ENCODE peak calls at places on chromosomes 12 and 14, in seven cellular contexts. One of them, this sample, is unnamed.

GRCh38 chr12:58453306-58453705 is 467.0 kb downstream of the LRIG3 start:
- DNase-seq in NCI-H1092 treated with DMSO at 0.1 percent for 48 hours: no peak
- DNase-seq in H9: no peak
- DNase-seq in kidney tubule cell: no peak
- DNase-seq in A673: no peak
- DNase-seq in HT-29: no peak
- DNase-seq in left ventricle myocardium inferior: no peak
- DNase-seq in this sample: no peak

GRCh38 chr12:105229446-105229845 is 6.5 kb downstream of the APPL2 start:
- DNase-seq in NCI-H1092 treated with DMSO at 0.1 percent for 48 hours: no peak
- DNase-seq in H9: no peak
- DNase-seq in kidney tubule cell: no peak
- DNase-seq in A673: no peak
- DNase-seq in HT-29: no peak
- DNase-seq in left ventricle myocardium inferior: no peak
- DNase-seq in this sample: no peak

GRCh38 chr14:22791302-22791701 is 23.9 kb downstream of the SLC7A7 start:
- DNase-seq in NCI-H1092 treated with DMSO at 0.1 percent for 48 hours: no peak
- DNase-seq in H9: no peak
- DNase-seq in kidney tubule cell: peak
- DNase-seq in A673: no peak
- DNase-seq in HT-29: no peak
- DNase-seq in left ventricle myocardium inferior: no peak
- DNase-seq in this sample: no peak

GRCh38 chr12:62259311-62259992 is 752 bp upstream of the USP15 start:
- DNase-seq in NCI-H1092 treated with DMSO at 0.1 percent for 48 hours: peak
- DNase-seq in H9: no peak
- DNase-seq in kidney tubule cell: peak
- DNase-seq in A673: peak
- DNase-seq in HT-29: no peak
- DNase-seq in left ventricle myocardium inferior: no peak
- DNase-seq in this sample: no peak

GRCh38 chr12:128969480-128970055 is 116.3 kb downstream of the GLT1D1 start:
- DNase-seq in NCI-H1092 treated with DMSO at 0.1 percent for 48 hours: peak
- DNase-seq in H9: peak
- DNase-seq in kidney tubule cell: peak
- DNase-seq in A673: peak
- DNase-seq in HT-29: no peak
- DNase-seq in left ventricle myocardium inferior: no peak
- DNase-seq in this sample: no peak

GRCh38 chr12:122006186-122006926 is 15.3 kb upstream of the BCL7A start:
- DNase-seq in NCI-H1092 treated with DMSO at 0.1 percent for 48 hours: no peak
- DNase-seq in H9: no peak
- DNase-seq in kidney tubule cell: no peak
- DNase-seq in A673: no peak
- DNase-seq in HT-29: no peak
- DNase-seq in left ventricle myocardium inferior: no peak
- DNase-seq in this sample: no peak

GRCh38 chr12:79546461-79547043 is 144.2 kb downstream of the PAWR start:
- DNase-seq in NCI-H1092 treated with DMSO at 0.1 percent for 48 hours: no peak
- DNase-seq in H9: no peak
- DNase-seq in kidney tubule cell: peak
- DNase-seq in A673: no peak
- DNase-seq in HT-29: no peak
- DNase-seq in left ventricle myocardium inferior: no peak
- DNase-seq in this sample: no peak

GRCh38 chr14:93163570-93163969 is 21.1 kb downstream of the MOAP1 start:
- DNase-seq in NCI-H1092 treated with DMSO at 0.1 percent for 48 hours: no peak
- DNase-seq in H9: no peak
- DNase-seq in kidney tubule cell: no peak
- DNase-seq in A673: no peak
- DNase-seq in HT-29: peak
- DNase-seq in left ventricle myocardium inferior: no peak
- DNase-seq in this sample: no peak

GRCh38 chr12:48865441-48866290 is at the start of gene RND1:
- DNase-seq in NCI-H1092 treated with DMSO at 0.1 percent for 48 hours: peak
- DNase-seq in H9: peak
- DNase-seq in kidney tubule cell: peak
- DNase-seq in A673: peak
- DNase-seq in HT-29: peak
- DNase-seq in left ventricle myocardium inferior: peak
- DNase-seq in this sample: peak

GRCh38 chr14:36339817-36340216 is 19.4 kb upstream of the MBIP start:
- DNase-seq in NCI-H1092 treated with DMSO at 0.1 percent for 48 hours: no peak
- DNase-seq in H9: no peak
- DNase-seq in kidney tubule cell: no peak
- DNase-seq in A673: no peak
- DNase-seq in HT-29: no peak
- DNase-seq in left ventricle myocardium inferior: no peak
- DNase-seq in this sample: peak

GRCh38 chr12:9941838-9942237 is 9.7 kb upstream of the CLEC2A start:
- DNase-seq in NCI-H1092 treated with DMSO at 0.1 percent for 48 hours: no peak
- DNase-seq in H9: no peak
- DNase-seq in kidney tubule cell: no peak
- DNase-seq in A673: no peak
- DNase-seq in HT-29: no peak
- DNase-seq in left ventricle myocardium inferior: no peak
- DNase-seq in this sample: no peak

GRCh38 chr12:124130717-124131670 is 158.0 kb downstream of the ZNF664 start:
- DNase-seq in NCI-H1092 treated with DMSO at 0.1 percent for 48 hours: peak
- DNase-seq in H9: peak
- DNase-seq in kidney tubule cell: no peak
- DNase-seq in A673: no peak
- DNase-seq in HT-29: no peak
- DNase-seq in left ventricle myocardium inferior: no peak
- DNase-seq in this sample: no peak

GRCh38 chr12:94149781-94150482 is 1.6 kb downstream of the PLXNC1 start:
- DNase-seq in NCI-H1092 treated with DMSO at 0.1 percent for 48 hours: peak
- DNase-seq in H9: peak
- DNase-seq in kidney tubule cell: no peak
- DNase-seq in A673: no peak
- DNase-seq in HT-29: no peak
- DNase-seq in left ventricle myocardium inferior: peak
- DNase-seq in this sample: no peak

GRCh38 chr12:101686176-101686575 is 11.3 kb upstream of the CHPT1 start:
- DNase-seq in NCI-H1092 treated with DMSO at 0.1 percent for 48 hours: no peak
- DNase-seq in H9: no peak
- DNase-seq in kidney tubule cell: no peak
- DNase-seq in A673: no peak
- DNase-seq in HT-29: no peak
- DNase-seq in left ventricle myocardium inferior: no peak
- DNase-seq in this sample: no peak

GRCh38 chr14:104350463-104351185 is 212.2 kb downstream of the KIF26A start:
- DNase-seq in NCI-H1092 treated with DMSO at 0.1 percent for 48 hours: peak
- DNase-seq in H9: no peak
- DNase-seq in kidney tubule cell: no peak
- DNase-seq in A673: no peak
- DNase-seq in HT-29: no peak
- DNase-seq in left ventricle myocardium inferior: no peak
- DNase-seq in this sample: no peak

GRCh38 chr12:11622774-11623375 is 26.6 kb upstream of the ETV6 start:
- DNase-seq in NCI-H1092 treated with DMSO at 0.1 percent for 48 hours: no peak
- DNase-seq in H9: no peak
- DNase-seq in kidney tubule cell: no peak
- DNase-seq in A673: peak
- DNase-seq in HT-29: no peak
- DNase-seq in left ventricle myocardium inferior: no peak
- DNase-seq in this sample: no peak

GRCh38 chr12:95212576-95212975 is 4.7 kb downstream of the FGD6 start:
- DNase-seq in NCI-H1092 treated with DMSO at 0.1 percent for 48 hours: no peak
- DNase-seq in H9: no peak
- DNase-seq in kidney tubule cell: peak
- DNase-seq in A673: no peak
- DNase-seq in HT-29: no peak
- DNase-seq in left ventricle myocardium inferior: no peak
- DNase-seq in this sample: no peak

GRCh38 chr12:121797937-121798801 is 4.7 kb upstream of the RHOF start:
- DNase-seq in NCI-H1092 treated with DMSO at 0.1 percent for 48 hours: peak
- DNase-seq in H9: no peak
- DNase-seq in kidney tubule cell: peak
- DNase-seq in A673: no peak
- DNase-seq in HT-29: no peak
- DNase-seq in left ventricle myocardium inferior: peak
- DNase-seq in this sample: no peak

GRCh38 chr14:104091927-104092771 is 6.6 kb downstream of the ASPG start:
- DNase-seq in NCI-H1092 treated with DMSO at 0.1 percent for 48 hours: no peak
- DNase-seq in H9: no peak
- DNase-seq in kidney tubule cell: no peak
- DNase-seq in A673: no peak
- DNase-seq in HT-29: no peak
- DNase-seq in left ventricle myocardium inferior: peak
- DNase-seq in this sample: no peak

GRCh38 chr14:89011327-89011726 is 186.9 kb downstream of the TTC8 start:
- DNase-seq in NCI-H1092 treated with DMSO at 0.1 percent for 48 hours: no peak
- DNase-seq in H9: no peak
- DNase-seq in kidney tubule cell: no peak
- DNase-seq in A673: no peak
- DNase-seq in HT-29: no peak
- DNase-seq in left ventricle myocardium inferior: no peak
- DNase-seq in this sample: no peak

GRCh38 chr12:105888696-105889095 is 250.1 kb downstream of the NUAK1 start:
- DNase-seq in NCI-H1092 treated with DMSO at 0.1 percent for 48 hours: no peak
- DNase-seq in H9: no peak
- DNase-seq in kidney tubule cell: peak
- DNase-seq in A673: no peak
- DNase-seq in HT-29: no peak
- DNase-seq in left ventricle myocardium inferior: no peak
- DNase-seq in this sample: no peak

This sample was measured in KG1.